ENCODE peak calls at places on chromosomes 12 and 14, in four cellular contexts. J is Peyer's patch, I is choroid plexus epithelial cell, U is breast epithelium. E is an unnamed sample.

GRCh38 chr12:56074396-56074795 is 5.6 kb upstream of the ERBB3 start:
- DNase-seq in J (no peak), I (no peak), U (no peak), E (no peak)

GRCh38 chr12:116125084-116125483 is 152.4 kb downstream of the MED13L start:
- DNase-seq in J (no peak), I (no peak), U (no peak), E (no peak)

GRCh38 chr12:108980831-108981618 is 39.8 kb downstream of the SVOP start:
- DNase-seq in J (no peak), I (peak; percentile 94), U (no peak), E (no peak)

GRCh38 chr14:87196436-87196835 is 796.5 kb downstream of the GALC start:
- DNase-seq in J (no peak), I (no peak), U (no peak), E (no peak)

GRCh38 chr14:24605435-24606190 is 3.9 kb downstream of the GZMH start:
- DNase-seq in J (peak; percentile 76), I (no peak), U (no peak), E (peak; percentile 61)

GRCh38 chr12:27571463-27571862 is 47.5 kb downstream of the PPFIBP1 start:
- DNase-seq in J (no peak), I (peak; percentile 89), U (no peak), E (no peak)

GRCh38 chr14:29926228-29926627 is 1.4 kb downstream of the PRKD1 start:
- DNase-seq in J (no peak), I (no peak), U (no peak), E (no peak)

GRCh38 chr14:51939727-51940126 is 49.6 kb upstream of the RTRAF start:
- DNase-seq in J (no peak), I (peak; percentile 37), U (no peak), E (no peak)

GRCh38 chr14:64388533-64389243 is 535 bp downstream of the MTHFD1 start:
- DNase-seq in J (peak; percentile 64), I (peak; percentile 32), U (no peak), E (peak; percentile 27)

GRCh38 chr12:111121840-111122239 is 201.5 kb upstream of the MYL2 start:
- DNase-seq in J (no peak), I (peak; percentile 4), U (no peak), E (no peak)
- TF ChIP-seq CTCF in J (no peak), I (peak; percentile 17), U (no peak), E (no peak)

DNA sequence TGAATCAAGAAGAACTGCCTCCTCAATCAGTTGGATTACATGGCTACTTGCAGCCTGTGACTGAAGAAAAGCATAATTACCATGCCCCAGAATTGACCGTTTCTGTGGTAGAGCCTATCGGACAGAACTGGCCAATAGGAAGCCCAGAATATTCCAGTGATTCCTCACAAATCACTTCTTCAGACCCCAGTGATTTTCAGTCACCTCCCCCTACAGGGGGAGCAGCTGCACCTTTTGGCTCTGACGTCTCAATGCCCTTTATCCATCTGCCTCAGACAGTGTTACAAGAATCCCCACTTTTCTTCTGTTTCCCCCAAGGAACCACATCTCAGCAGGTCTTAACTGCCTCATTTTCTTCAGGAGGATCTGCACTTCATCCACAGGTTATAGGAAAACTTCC is 80.8 kb downstream of the RAD52 start:
- DNase-seq in J (no peak), I (no peak), U (no peak), E (no peak)
- TF ChIP-seq CTCF in J (no peak), I (peak; percentile 37), U (no peak), E (no peak)

GRCh38 chr12:68030248-68030647 is 41.0 kb downstream of the IFNG-AS1 start:
- DNase-seq in J (no peak), I (no peak), U (no peak), E (no peak)

GRCh38 chr12:68034567-68034966 is 45.3 kb downstream of the IFNG-AS1 start:
- DNase-seq in J (no peak), I (no peak), U (no peak), E (peak; percentile 35)

GRCh38 chr12:68028647-68029046 is 39.4 kb downstream of the IFNG-AS1 start:
- DNase-seq in J (no peak), I (no peak), U (no peak), E (no peak)

GRCh38 chr12:68031174-68031573 is 41.9 kb downstream of the IFNG-AS1 start:
- DNase-seq in J (no peak), I (no peak), U (no peak), E (no peak)

GRCh38 chr12:68031881-68032739 is 42.9 kb downstream of the IFNG-AS1 start:
- DNase-seq in J (no peak), I (no peak), U (no peak), E (no peak)
- TF ChIP-seq CTCF in J (no peak), I (no peak), U (no peak), E (no peak)

GRCh38 chr12:39368096-39368495 is 74.8 kb downstream of the KIF21A start:
- DNase-seq in J (no peak), I (no peak), U (no peak), E (no peak)

GRCh38 chr12:39367494-39367893 is 75.4 kb downstream of the KIF21A start:
- DNase-seq in J (no peak), I (no peak), U (no peak), E (no peak)

GRCh38 chr12:39364196-39364595 is 78.7 kb downstream of the KIF21A start:
- DNase-seq in J (no peak), I (no peak), U (no peak), E (no peak)

GRCh38 chr12:39368891-39369290 is 74.0 kb downstream of the KIF21A start:
- DNase-seq in J (no peak), I (no peak), U (no peak), E (no peak)

GRCh38 chr12:39365364-39366001 is 77.4 kb downstream of the KIF21A start:
- DNase-seq in J (no peak), I (no peak), U (no peak), E (no peak)
- TF ChIP-seq CTCF in J (peak; percentile 17), I (peak; percentile 0), U (no peak), E (no peak)

GRCh38 chr14:95527392-95528002 is 7.4 kb upstream of the GLRX5 start:
- DNase-seq in J (peak; percentile 83), I (peak; percentile 85), U (no peak), E (peak; percentile 45)
- TF ChIP-seq CTCF in J (peak; percentile 83), I (peak; percentile 88), U (peak; percentile 52), E (peak; percentile 51)

GRCh38 chr12:48936379-48936979 is 11.2 kb upstream of the FKBP11 start:
- DNase-seq in J (peak; percentile 92), I (peak; percentile 83), U (peak; percentile 24), E (peak; percentile 74)

GRCh38 chr12:48940181-48940580 is 14.9 kb upstream of the FKBP11 start:
- DNase-seq in J (no peak), I (no peak), U (no peak), E (no peak)

GRCh38 chr12:48934312-48934706 is 9.0 kb upstream of the FKBP11 start:
- DNase-seq in J (no peak), I (peak; percentile 23), U (no peak), E (no peak)

GRCh38 chr12:48938805-48939204 is 13.5 kb upstream of the FKBP11 start:
- DNase-seq in J (peak; percentile 80), I (no peak), U (no peak), E (no peak)

DNA sequence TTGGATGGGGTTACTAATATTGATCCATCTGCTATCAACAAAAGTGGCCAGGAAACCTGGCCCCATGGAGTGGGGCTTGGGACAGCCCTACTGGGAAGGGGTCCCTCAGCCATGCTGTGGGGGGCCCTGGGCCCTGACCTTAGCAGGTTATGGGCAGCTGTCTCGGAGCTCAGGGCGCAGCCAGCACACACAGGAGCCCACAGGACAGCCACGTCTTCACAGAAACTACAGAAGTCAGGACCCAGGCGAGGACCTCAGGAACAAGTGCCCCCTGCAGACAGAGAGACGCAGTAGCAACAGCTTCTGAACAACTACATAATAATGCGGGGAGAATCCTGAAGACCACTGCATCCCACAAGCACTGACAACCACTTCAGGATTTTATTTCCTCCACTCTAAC is 11.9 kb upstream of the FKBP11 start:
- DNase-seq in J (no peak), I (peak; percentile 6), U (no peak), E (no peak)
- TF ChIP-seq CTCF in J (no peak), I (peak; percentile 49), U (no peak), E (no peak)

GRCh38 chr14:26730929-26731618 is 133.2 kb upstream of the NOVA1 start:
- DNase-seq in J (no peak), I (peak; percentile 23), U (no peak), E (no peak)
- TF ChIP-seq CTCF in J (no peak), I (peak; percentile 59), U (no peak), E (no peak)

E was measured in Calu3.